ENCODE peak calls at places on chromosomes 13 and 19, in eight cellular contexts. R, N, W, S, P, E, M and O are unnamed samples.

GRCh38 chr13:35684432-35684831 is 207.9 kb upstream of the MAB21L1 start:
- DNase-seq in R (no peak), N (no peak), W (no peak), S (no peak), P (no peak), E (no peak), M (no peak), O (no peak)

GRCh38 chr19:601790-602189 is 12.1 kb downstream of the HCN2 start:
- DNase-seq in R (no peak), N (no peak), W (no peak), S (no peak), P (no peak), E (no peak), M (no peak), O (no peak)

GRCh38 chr13:20363604-20364003 is 131.5 kb upstream of the GJB6 start:
- DNase-seq in R (no peak), N (no peak), W (no peak), S (no peak), P (no peak), E (no peak), M (no peak), O (no peak)

GRCh38 chr19:46265217-46265828 is 31.5 kb upstream of the HIF3A start:
- DNase-seq in R (peak; percentile 74), N (no peak), W (no peak), S (no peak), P (peak; percentile 91), E (no peak), M (peak; percentile 70), O (no peak)

GRCh38 chr19:15466851-15467733 is 2.7 kb upstream of the RASAL3 start:
- DNase-seq in R (no peak), N (no peak), W (no peak), S (no peak), P (no peak), E (no peak), M (no peak), O (no peak)

GRCh38 chr13:35978607-35979316 is 152.4 kb downstream of the DCLK1 start:
- DNase-seq in R (peak; percentile 60), N (no peak), W (no peak), S (no peak), P (peak; percentile 80), E (no peak), M (peak; percentile 42), O (no peak)

GRCh38 chr19:17755977-17756670 is 4.8 kb downstream of the FCHO1 start:
- DNase-seq in R (no peak), N (no peak), W (peak; percentile 40), S (no peak), P (peak; percentile 87), E (no peak), M (no peak), O (no peak)

GRCh38 chr19:2127758-2128157 is 23.6 kb downstream of the AP3D1 start:
- DNase-seq in R (no peak), N (no peak), W (peak; percentile 77), S (no peak), P (no peak), E (no peak), M (no peak), O (no peak)

GRCh38 chr19:37991841-37992248 is 84.8 kb downstream of the SIPA1L3 start:
- DNase-seq in R (no peak), N (no peak), W (no peak), S (no peak), P (no peak), E (no peak), M (peak; percentile 21), O (no peak)

GRCh38 chr13:41564046-41564445 is 106.7 kb downstream of the RGCC start:
- DNase-seq in R (no peak), N (no peak), W (no peak), S (no peak), P (no peak), E (no peak), M (no peak), O (no peak)

GRCh38 chr19:35073941-35074340 is 32.4 kb downstream of the HPN start:
- DNase-seq in R (no peak), N (no peak), W (no peak), S (no peak), P (no peak), E (no peak), M (no peak), O (no peak)

GRCh38 chr19:2144190-2144589 is 7.2 kb downstream of the AP3D1 start:
- DNase-seq in R (no peak), N (no peak), W (no peak), S (no peak), P (no peak), E (no peak), M (no peak), O (no peak)

GRCh38 chr19:48250290-48251025 is 5.3 kb downstream of the CARD8 start:
- DNase-seq in R (no peak), N (no peak), W (no peak), S (no peak), P (no peak), E (no peak), M (no peak), O (no peak)

GRCh38 chr19:48247212-48247611 is 8.5 kb downstream of the CARD8 start:
- DNase-seq in R (no peak), N (no peak), W (no peak), S (no peak), P (no peak), E (no peak), M (no peak), O (no peak)

GRCh38 chr19:48252625-48253024 is 3.1 kb downstream of the CARD8 start:
- DNase-seq in R (no peak), N (no peak), W (no peak), S (no peak), P (no peak), E (no peak), M (no peak), O (no peak)

GRCh38 chr19:48248081-48248833 is 7.5 kb downstream of the CARD8 start:
- DNase-seq in R (no peak), N (no peak), W (no peak), S (no peak), P (no peak), E (no peak), M (no peak), O (no peak)

DNA sequence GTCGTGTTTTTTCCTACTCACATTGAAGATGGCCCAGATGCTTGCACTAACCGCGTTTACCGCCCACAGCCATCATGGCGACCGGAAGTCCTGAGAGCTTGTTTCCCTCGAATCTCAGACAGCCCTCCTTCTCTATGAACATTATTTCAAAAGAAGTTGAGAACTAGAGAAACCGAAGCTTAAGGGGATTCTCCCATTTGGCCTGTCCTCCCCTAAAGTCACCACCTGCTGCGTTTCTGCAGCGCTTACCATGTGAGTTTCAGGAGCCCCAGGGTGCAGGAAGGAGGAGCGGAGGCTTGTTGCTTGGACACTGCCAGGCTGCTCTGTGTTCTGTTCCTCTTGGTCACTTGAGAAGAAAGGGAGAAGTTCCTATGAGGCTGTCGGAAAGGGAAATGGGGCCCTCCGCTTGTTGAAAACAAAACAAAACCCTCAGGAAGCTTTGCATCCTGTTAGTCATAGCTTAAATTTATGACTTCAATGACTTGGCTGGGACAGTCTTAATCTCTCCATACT is 6.2 kb downstream of the CARD8 start:
- DNase-seq in R (peak; percentile 49), N (peak; percentile 72), W (peak; percentile 42), S (no peak), P (no peak), E (no peak), M (no peak), O (no peak)
- H3K4me3 ChIP-seq in R (peak overlapping the region; percentile 15), N (peak overlapping the region; percentile 50), W (peak overlapping the region; percentile 55), S (no peak overlapping the region), P (no peak overlapping the region), E (peak overlapping the region; percentile 36), M (no peak overlapping the region), O (peak overlapping the region; percentile 68)

GRCh38 chr13:60163525-60164471 is at the start of gene DIAPH3:
- DNase-seq in R (peak; percentile 94), N (peak; percentile 97), W (peak; percentile 97), S (peak; percentile 93), P (peak; percentile 99), E (peak; percentile 64), M (peak; percentile 90), O (peak; percentile 86)

GRCh38 chr13:60152904-60153303 is 10.8 kb downstream of the DIAPH3 start:
- DNase-seq in R (no peak), N (no peak), W (no peak), S (no peak), P (no peak), E (no peak), M (no peak), O (no peak)

GRCh38 chr13:60155978-60156377 is 7.8 kb downstream of the DIAPH3 start:
- DNase-seq in R (no peak), N (no peak), W (no peak), S (no peak), P (peak; percentile 58), E (no peak), M (no peak), O (no peak)

GRCh38 chr13:60162096-60162495 is 1.6 kb downstream of the DIAPH3 start:
- DNase-seq in R (no peak), N (no peak), W (no peak), S (no peak), P (no peak), E (no peak), M (no peak), O (no peak)

DNA sequence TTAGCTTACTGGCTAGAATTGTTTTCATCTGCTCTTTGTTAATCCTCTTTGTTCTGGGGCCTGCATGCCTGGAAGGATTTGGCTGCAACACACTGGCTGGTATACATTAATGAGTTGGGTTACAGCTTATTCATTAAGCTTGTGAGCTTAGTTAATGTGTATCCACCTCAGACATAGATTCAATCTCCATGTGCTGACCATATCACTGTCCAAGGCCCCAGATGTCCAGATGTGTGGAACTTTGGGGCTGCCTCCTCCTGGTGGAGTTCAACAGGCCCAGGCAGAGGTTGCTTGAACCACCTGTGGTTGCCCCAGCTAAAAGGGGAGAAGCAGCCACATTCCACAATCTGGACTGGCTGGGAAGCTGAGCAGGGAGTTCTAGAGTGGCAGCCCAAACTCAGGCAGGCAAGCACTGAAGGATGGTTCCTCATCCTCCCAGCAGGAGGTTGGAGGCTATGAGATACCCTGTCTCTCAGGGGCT is 5.4 kb downstream of the DIAPH3 start:
- DNase-seq in R (no peak), N (no peak), W (no peak), S (no peak), P (peak; percentile 37), E (no peak), M (no peak), O (no peak)
- H3K36me3 ChIP-seq in R (no peaks in the 10 kb centered on the region), N (no peaks in the 10 kb centered on the region), W (no peaks in the 10 kb centered on the region), S (peaks cover 30% of the 10 kb centered on the region), P (no peaks in the 10 kb centered on the region), E (no peaks in the 10 kb centered on the region), M (no peaks in the 10 kb centered on the region), O (no peaks in the 10 kb centered on the region)

DNA sequence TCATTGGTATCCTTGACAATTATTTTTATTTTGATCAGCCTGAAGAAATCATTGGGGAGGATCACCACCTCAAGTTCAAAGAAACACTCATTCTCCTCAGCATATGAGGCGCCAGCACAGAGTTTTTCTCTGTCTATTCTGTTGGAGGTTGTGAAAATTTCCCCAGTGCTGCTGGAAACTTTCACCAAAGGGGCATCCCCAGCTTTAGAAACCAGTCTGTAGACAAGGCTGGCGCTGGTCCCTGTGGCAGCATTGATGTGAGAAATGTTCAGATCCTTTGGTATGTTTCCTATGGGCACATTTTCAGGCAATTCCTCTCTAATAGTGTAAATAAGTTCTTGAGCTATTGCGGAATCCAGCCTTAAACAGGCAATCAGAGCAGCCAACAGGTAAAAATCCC is 2.1 kb downstream of the PCDH9 start:
- DNase-seq in R (no peak), N (no peak), W (no peak), S (no peak), P (no peak), E (no peak), M (no peak), O (no peak)
- H3K4me3 ChIP-seq in R (no peak overlapping the region), N (peak overlapping the region; percentile 63), W (peak overlapping the region; percentile 82), S (no peak overlapping the region), P (no peak overlapping the region), E (no peak overlapping the region), M (no peak overlapping the region), O (peak overlapping the region; percentile 92)

GRCh38 chr19:36409841-36410240 is 8.6 kb downstream of the ZFP82 start:
- DNase-seq in R (no peak), N (no peak), W (no peak), S (no peak), P (no peak), E (no peak), M (no peak), O (no peak)
- H3K36me3 ChIP-seq in R (no peaks in the 10 kb centered on the region), N (no peaks in the 10 kb centered on the region), W (peaks cover 75% of the 10 kb centered on the region), S (peaks cover 51% of the 10 kb centered on the region), P (peaks cover 36% of the 10 kb centered on the region), E (peaks cover 3% of the 10 kb centered on the region), M (peaks cover 13% of the 10 kb centered on the region), O (peaks cover 46% of the 10 kb centered on the region)